ENCODE peak calls at places on chromosome 2, in eight cellular contexts. X, S, B, O, V, P, I and G are unnamed samples.

GRCh38 chr2:174485763-174486613 is 841 bp downstream of the GPR155 start:
- DNase-seq in P (peak), X (peak), I (peak), B (no peak), V (no peak), O (no peak), S (no peak), G (no peak)

GRCh38 chr2:215684448-215685217 is 248.8 kb upstream of the FN1 start:
- DNase-seq in P (no peak), V (no peak), I (peak), S (no peak), B (no peak), X (no peak), O (no peak), G (no peak)

GRCh38 chr2:138104071-138104470 is 139.8 kb downstream of the HNMT start:
- DNase-seq in S (no peak), O (no peak), B (no peak), X (no peak), P (no peak), I (no peak), V (no peak), G (no peak)

GRCh38 chr2:149037851-149038250 is 648 bp upstream of the LYPD6B start:
- DNase-seq in I (no peak), X (no peak), O (no peak), S (no peak), B (no peak), V (no peak), P (peak), G (no peak)

GRCh38 chr2:54772110-54772509 is 48.6 kb downstream of the EML6 start:
- DNase-seq in O (no peak), X (no peak), V (no peak), B (no peak), I (no peak), P (no peak), S (no peak), G (no peak)

GRCh38 chr2:128631698-128632490 is 313.2 kb upstream of the HS6ST1 start:
- DNase-seq in B (peak), V (peak), P (no peak), S (peak), O (no peak), X (no peak), I (no peak), G (no peak)

GRCh38 chr2:136134126-136134525 is 16.2 kb upstream of the CXCR4 start:
- DNase-seq in P (no peak), O (no peak), I (no peak), B (no peak), X (no peak), S (no peak), V (no peak), G (no peak)

GRCh38 chr2:147485210-147485851 is 359.5 kb upstream of the ACVR2A start:
- DNase-seq in S (no peak), X (no peak), B (no peak), V (no peak), I (no peak), O (no peak), P (no peak), G (no peak)

GRCh38 chr2:200369886-200370285 is 63.4 kb downstream of the SPATS2L start:
- DNase-seq in P (no peak), O (no peak), S (peak), I (no peak), X (no peak), B (no peak), V (no peak), G (no peak)

GRCh38 chr2:47147011-47147410 is 8.1 kb downstream of the STPG4 start:
- DNase-seq in I (no peak), S (no peak), O (no peak), X (no peak), B (no peak), P (no peak), V (no peak), G (no peak)

GRCh38 chr2:16190446-16191270 is 250.3 kb downstream of the MYCN start:
- DNase-seq in O (no peak), V (no peak), P (no peak), X (no peak), B (no peak), S (no peak), I (no peak), G (no peak)
- H3K4me3 ChIP-seq in O (no peak), V (no peak), P (no peak), X (no peak), B (no peak), S (no peak), I (no peak), G (no peak)

DNA sequence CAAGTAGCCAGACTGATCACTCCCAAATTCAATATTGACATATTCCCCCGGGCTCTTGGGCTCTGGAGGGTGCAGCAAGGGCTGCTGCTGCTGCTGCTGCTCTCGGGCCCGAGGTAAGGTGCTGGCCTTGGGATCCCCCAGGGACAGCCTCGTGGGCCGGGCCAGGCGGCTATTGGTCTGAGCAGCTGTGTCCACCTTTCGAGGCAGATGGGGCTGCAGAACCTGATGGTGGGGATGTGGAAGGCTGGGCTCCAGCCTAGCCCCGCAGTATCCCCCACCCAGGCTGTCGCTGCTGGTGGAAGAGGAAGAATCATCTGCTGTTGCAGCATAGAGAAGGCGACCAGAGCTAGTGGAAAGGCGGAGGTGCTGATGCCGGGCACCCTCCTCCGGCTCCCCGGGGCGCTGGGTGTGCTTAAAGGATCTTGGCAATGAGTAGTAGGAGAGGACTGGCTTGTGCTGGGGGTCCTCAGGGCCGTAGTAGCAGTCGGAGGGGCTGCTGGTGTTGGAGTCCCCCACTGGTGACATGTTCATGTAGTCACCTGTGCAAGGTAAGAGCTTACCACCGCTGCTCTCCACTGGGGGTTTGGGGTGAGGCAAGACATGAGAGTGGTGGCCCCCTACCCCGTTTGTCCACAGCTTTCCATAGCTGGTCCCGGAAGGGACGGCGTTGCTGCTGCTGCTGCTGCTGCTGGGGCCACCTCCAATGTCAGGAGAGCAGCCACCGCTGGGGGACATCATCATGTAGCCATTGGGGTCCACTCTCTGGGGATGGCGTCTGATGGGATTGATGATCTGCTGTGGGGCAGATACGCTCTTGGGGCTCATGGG is 3.4 kb downstream of the IRS1 start:
- DNase-seq in I (no peak), X (no peak), O (peak), V (no peak), S (no peak), B (no peak), P (no peak), G (peak)
- H3K27ac ChIP-seq in I (no peak), X (peak), O (peak), V (peak), S (peak), B (peak), P (no peak), G (peak)

GRCh38 chr2:202171246-202171833 is 67.1 kb downstream of the SUMO1 start:
- DNase-seq in I (peak), B (no peak), V (no peak), X (no peak), O (no peak), S (no peak), P (peak), G (no peak)
- H3K4me3 ChIP-seq in I (no peak), B (peak), V (peak), X (no peak), O (peak), S (no peak), P (peak), G (no peak)

GRCh38 chr2:37831081-37831780 is 93.9 kb upstream of the RMDN2 start:
- DNase-seq in P (no peak), S (no peak), B (no peak), V (peak), I (no peak), O (no peak), X (no peak), G (no peak)
- H3K27ac ChIP-seq in P (no peak), S (no peak), B (peak), V (no peak), I (no peak), O (no peak), X (no peak), G (no peak)

DNA sequence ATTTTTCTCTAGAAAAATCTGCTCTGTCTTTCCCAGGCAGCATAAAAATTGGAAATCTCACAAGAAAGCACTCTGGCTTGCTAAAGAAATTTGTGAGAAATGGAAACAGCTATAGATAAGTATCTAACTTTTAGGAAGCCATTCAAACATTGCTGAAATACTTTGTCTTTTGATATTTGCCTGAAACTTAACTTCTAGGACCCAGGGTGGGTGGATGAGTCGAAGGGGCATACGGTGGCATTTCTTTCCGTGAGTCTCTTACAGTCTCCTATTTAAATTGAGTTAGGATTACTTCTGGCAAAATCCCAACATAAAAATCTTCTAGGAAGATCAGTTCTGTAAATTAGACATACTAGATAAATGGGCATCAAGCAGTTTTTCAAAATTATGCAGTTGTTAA is 523 bp upstream of the COL3A1 start:
- DNase-seq in B (no peak), O (no peak), P (no peak), I (no peak), V (no peak), S (no peak), X (no peak), G (no peak)
- H3K4me3 ChIP-seq in B (peak), O (peak), P (no peak), I (no peak), V (peak), S (peak), X (no peak), G (peak)